ENCODE peak calls at places on chromosomes 2 and 18, in ten cellular contexts. One of them, this sample, is unnamed.

GRCh38 chr2:202299712-202300111 is 34.1 kb downstream of the NOP58 start:
- DNase-seq in Ammon's horn: no peak
- DNase-seq in epithelial cell of esophagus: no peak
- DNase-seq in endothelial cell: no peak
- DNase-seq in H9: no peak
- DNase-seq in hippocampal formation: no peak
- DNase-seq in stimulated activated effector memory CD8-positive, alpha-beta T cell treated with anti-CD3 and anti-CD28 coated beads, Interleukin-12 subunit alpha, Interleukin-12 subunit beta, amount 100 ng/mL, for 72 hours: no peak
- DNase-seq in activated CD4-positive, alpha-beta T cell treated with anti-CD3 and anti-CD28 coated beads, Interleukin-2, amount 10 ng/mL, durations not matched to agents 7 days and 5 days: no peak
- DNase-seq in prostate gland: no peak
- DNase-seq in HFF-Myc: no peak
- DNase-seq in this sample: no peak

GRCh38 chr18:489244-490023 is 11.1 kb downstream of the COLEC12 start:
- DNase-seq in Ammon's horn: no peak
- DNase-seq in epithelial cell of esophagus: peak; percentile 9
- DNase-seq in endothelial cell: no peak
- DNase-seq in H9: no peak
- DNase-seq in hippocampal formation: no peak
- DNase-seq in stimulated activated effector memory CD8-positive, alpha-beta T cell treated with anti-CD3 and anti-CD28 coated beads, Interleukin-12 subunit alpha, Interleukin-12 subunit beta, amount 100 ng/mL, for 72 hours: no peak
- DNase-seq in activated CD4-positive, alpha-beta T cell treated with anti-CD3 and anti-CD28 coated beads, Interleukin-2, amount 10 ng/mL, durations not matched to agents 7 days and 5 days: no peak
- DNase-seq in prostate gland: no peak
- DNase-seq in HFF-Myc: no peak
- DNase-seq in this sample: no peak

GRCh38 chr2:53600835-53601234 is 166.8 kb upstream of the CHAC2 start:
- DNase-seq in Ammon's horn: peak; percentile 50
- DNase-seq in epithelial cell of esophagus: peak; percentile 37
- DNase-seq in endothelial cell: no peak
- DNase-seq in H9: no peak
- DNase-seq in hippocampal formation: no peak
- DNase-seq in stimulated activated effector memory CD8-positive, alpha-beta T cell treated with anti-CD3 and anti-CD28 coated beads, Interleukin-12 subunit alpha, Interleukin-12 subunit beta, amount 100 ng/mL, for 72 hours: no peak
- DNase-seq in activated CD4-positive, alpha-beta T cell treated with anti-CD3 and anti-CD28 coated beads, Interleukin-2, amount 10 ng/mL, durations not matched to agents 7 days and 5 days: no peak
- DNase-seq in prostate gland: no peak
- DNase-seq in HFF-Myc: no peak
- DNase-seq in this sample: no peak

GRCh38 chr18:48844271-48844670 is 106.5 kb downstream of the SMAD7 start:
- DNase-seq in Ammon's horn: no peak
- DNase-seq in epithelial cell of esophagus: no peak
- DNase-seq in endothelial cell: no peak
- DNase-seq in H9: no peak
- DNase-seq in hippocampal formation: no peak
- DNase-seq in stimulated activated effector memory CD8-positive, alpha-beta T cell treated with anti-CD3 and anti-CD28 coated beads, Interleukin-12 subunit alpha, Interleukin-12 subunit beta, amount 100 ng/mL, for 72 hours: no peak
- DNase-seq in activated CD4-positive, alpha-beta T cell treated with anti-CD3 and anti-CD28 coated beads, Interleukin-2, amount 10 ng/mL, durations not matched to agents 7 days and 5 days: no peak
- DNase-seq in prostate gland: no peak
- DNase-seq in HFF-Myc: no peak
- DNase-seq in this sample: no peak

GRCh38 chr18:40902436-40902835 is 1052.6 kb upstream of the PIK3C3 start:
- DNase-seq in Ammon's horn: no peak
- DNase-seq in epithelial cell of esophagus: peak; percentile 25
- DNase-seq in endothelial cell: no peak
- DNase-seq in H9: no peak
- DNase-seq in hippocampal formation: no peak
- DNase-seq in stimulated activated effector memory CD8-positive, alpha-beta T cell treated with anti-CD3 and anti-CD28 coated beads, Interleukin-12 subunit alpha, Interleukin-12 subunit beta, amount 100 ng/mL, for 72 hours: no peak
- DNase-seq in activated CD4-positive, alpha-beta T cell treated with anti-CD3 and anti-CD28 coated beads, Interleukin-2, amount 10 ng/mL, durations not matched to agents 7 days and 5 days: no peak
- DNase-seq in prostate gland: no peak
- DNase-seq in HFF-Myc: no peak
- DNase-seq in this sample: no peak

GRCh38 chr18:56168049-56168781 is 470.2 kb downstream of the TXNL1 start:
- DNase-seq in Ammon's horn: no peak
- DNase-seq in epithelial cell of esophagus: peak; percentile 79
- DNase-seq in endothelial cell: no peak
- DNase-seq in H9: no peak
- DNase-seq in hippocampal formation: no peak
- DNase-seq in stimulated activated effector memory CD8-positive, alpha-beta T cell treated with anti-CD3 and anti-CD28 coated beads, Interleukin-12 subunit alpha, Interleukin-12 subunit beta, amount 100 ng/mL, for 72 hours: no peak
- DNase-seq in activated CD4-positive, alpha-beta T cell treated with anti-CD3 and anti-CD28 coated beads, Interleukin-2, amount 10 ng/mL, durations not matched to agents 7 days and 5 days: no peak
- DNase-seq in prostate gland: peak; percentile 9
- DNase-seq in HFF-Myc: peak; percentile 17
- DNase-seq in this sample: no peak

GRCh38 chr2:240957656-240958365 is 40.6 kb upstream of the SNED1 start:
- DNase-seq in Ammon's horn: no peak
- DNase-seq in epithelial cell of esophagus: no peak
- DNase-seq in endothelial cell: no peak
- DNase-seq in H9: peak; percentile 32
- DNase-seq in hippocampal formation: no peak
- DNase-seq in stimulated activated effector memory CD8-positive, alpha-beta T cell treated with anti-CD3 and anti-CD28 coated beads, Interleukin-12 subunit alpha, Interleukin-12 subunit beta, amount 100 ng/mL, for 72 hours: no peak
- DNase-seq in activated CD4-positive, alpha-beta T cell treated with anti-CD3 and anti-CD28 coated beads, Interleukin-2, amount 10 ng/mL, durations not matched to agents 7 days and 5 days: no peak
- DNase-seq in prostate gland: no peak
- DNase-seq in HFF-Myc: no peak
- DNase-seq in this sample: no peak

GRCh38 chr2:239774933-239775622 is 250.1 kb downstream of the NDUFA10 start:
- DNase-seq in Ammon's horn: no peak
- DNase-seq in epithelial cell of esophagus: no peak
- DNase-seq in endothelial cell: no peak
- DNase-seq in H9: no peak
- DNase-seq in hippocampal formation: no peak
- DNase-seq in stimulated activated effector memory CD8-positive, alpha-beta T cell treated with anti-CD3 and anti-CD28 coated beads, Interleukin-12 subunit alpha, Interleukin-12 subunit beta, amount 100 ng/mL, for 72 hours: no peak
- DNase-seq in activated CD4-positive, alpha-beta T cell treated with anti-CD3 and anti-CD28 coated beads, Interleukin-2, amount 10 ng/mL, durations not matched to agents 7 days and 5 days: no peak
- DNase-seq in prostate gland: no peak
- DNase-seq in HFF-Myc: no peak
- DNase-seq in this sample: no peak

GRCh38 chr18:2935438-2936192 is 77.3 kb downstream of the LPIN2 start:
- DNase-seq in Ammon's horn: no peak
- DNase-seq in epithelial cell of esophagus: no peak
- DNase-seq in endothelial cell: no peak
- DNase-seq in H9: no peak
- DNase-seq in hippocampal formation: no peak
- DNase-seq in stimulated activated effector memory CD8-positive, alpha-beta T cell treated with anti-CD3 and anti-CD28 coated beads, Interleukin-12 subunit alpha, Interleukin-12 subunit beta, amount 100 ng/mL, for 72 hours: peak; percentile 38
- DNase-seq in activated CD4-positive, alpha-beta T cell treated with anti-CD3 and anti-CD28 coated beads, Interleukin-2, amount 10 ng/mL, durations not matched to agents 7 days and 5 days: no peak
- DNase-seq in prostate gland: no peak
- DNase-seq in HFF-Myc: no peak
- DNase-seq in this sample: no peak

GRCh38 chr18:4544131-4544530 is 89.0 kb upstream of the DLGAP1 start:
- DNase-seq in Ammon's horn: no peak
- DNase-seq in epithelial cell of esophagus: no peak
- DNase-seq in endothelial cell: no peak
- DNase-seq in H9: no peak
- DNase-seq in hippocampal formation: no peak
- DNase-seq in stimulated activated effector memory CD8-positive, alpha-beta T cell treated with anti-CD3 and anti-CD28 coated beads, Interleukin-12 subunit alpha, Interleukin-12 subunit beta, amount 100 ng/mL, for 72 hours: no peak
- DNase-seq in activated CD4-positive, alpha-beta T cell treated with anti-CD3 and anti-CD28 coated beads, Interleukin-2, amount 10 ng/mL, durations not matched to agents 7 days and 5 days: no peak
- DNase-seq in prostate gland: no peak
- DNase-seq in HFF-Myc: no peak
- DNase-seq in this sample: no peak

GRCh38 chr2:149924549-149925213 is 337.1 kb upstream of the MMADHC start:
- DNase-seq in Ammon's horn: no peak
- DNase-seq in epithelial cell of esophagus: peak; percentile 56
- DNase-seq in endothelial cell: no peak
- DNase-seq in H9: no peak
- DNase-seq in hippocampal formation: no peak
- DNase-seq in stimulated activated effector memory CD8-positive, alpha-beta T cell treated with anti-CD3 and anti-CD28 coated beads, Interleukin-12 subunit alpha, Interleukin-12 subunit beta, amount 100 ng/mL, for 72 hours: no peak
- DNase-seq in activated CD4-positive, alpha-beta T cell treated with anti-CD3 and anti-CD28 coated beads, Interleukin-2, amount 10 ng/mL, durations not matched to agents 7 days and 5 days: no peak
- DNase-seq in prostate gland: no peak
- DNase-seq in HFF-Myc: no peak
- DNase-seq in this sample: no peak

GRCh38 chr2:28490558-28490957 is 5.3 kb upstream of the PLB1 start:
- DNase-seq in Ammon's horn: no peak
- DNase-seq in epithelial cell of esophagus: no peak
- DNase-seq in endothelial cell: no peak
- DNase-seq in H9: no peak
- DNase-seq in hippocampal formation: no peak
- DNase-seq in stimulated activated effector memory CD8-positive, alpha-beta T cell treated with anti-CD3 and anti-CD28 coated beads, Interleukin-12 subunit alpha, Interleukin-12 subunit beta, amount 100 ng/mL, for 72 hours: no peak
- DNase-seq in activated CD4-positive, alpha-beta T cell treated with anti-CD3 and anti-CD28 coated beads, Interleukin-2, amount 10 ng/mL, durations not matched to agents 7 days and 5 days: no peak
- DNase-seq in prostate gland: no peak
- DNase-seq in HFF-Myc: no peak
- DNase-seq in this sample: no peak

GRCh38 chr2:219249203-219249980 is 3.7 kb upstream of the TUBA4B start:
- DNase-seq in Ammon's horn: peak; percentile 75
- DNase-seq in epithelial cell of esophagus: peak; percentile 99
- DNase-seq in endothelial cell: peak; percentile 11
- DNase-seq in H9: no peak
- DNase-seq in hippocampal formation: peak; percentile 53
- DNase-seq in stimulated activated effector memory CD8-positive, alpha-beta T cell treated with anti-CD3 and anti-CD28 coated beads, Interleukin-12 subunit alpha, Interleukin-12 subunit beta, amount 100 ng/mL, for 72 hours: no peak
- DNase-seq in activated CD4-positive, alpha-beta T cell treated with anti-CD3 and anti-CD28 coated beads, Interleukin-2, amount 10 ng/mL, durations not matched to agents 7 days and 5 days: peak; percentile 56
- DNase-seq in prostate gland: peak; percentile 95
- DNase-seq in HFF-Myc: peak; percentile 30
- DNase-seq in this sample: peak; percentile 36

GRCh38 chr2:72745679-72746368 is 80.0 kb downstream of the EXOC6B start:
- DNase-seq in Ammon's horn: peak; percentile 75
- DNase-seq in epithelial cell of esophagus: peak; percentile 71
- DNase-seq in endothelial cell: peak; percentile 20
- DNase-seq in H9: no peak
- DNase-seq in hippocampal formation: no peak
- DNase-seq in stimulated activated effector memory CD8-positive, alpha-beta T cell treated with anti-CD3 and anti-CD28 coated beads, Interleukin-12 subunit alpha, Interleukin-12 subunit beta, amount 100 ng/mL, for 72 hours: no peak
- DNase-seq in activated CD4-positive, alpha-beta T cell treated with anti-CD3 and anti-CD28 coated beads, Interleukin-2, amount 10 ng/mL, durations not matched to agents 7 days and 5 days: peak; percentile 16
- DNase-seq in prostate gland: peak; percentile 26
- DNase-seq in HFF-Myc: peak; percentile 33
- DNase-seq in this sample: no peak

GRCh38 chr18:23227729-23228075 is 92.4 kb downstream of the CABLES1 start:
- DNase-seq in Ammon's horn: no peak
- DNase-seq in epithelial cell of esophagus: no peak
- DNase-seq in endothelial cell: no peak
- DNase-seq in H9: no peak
- DNase-seq in hippocampal formation: no peak
- DNase-seq in stimulated activated effector memory CD8-positive, alpha-beta T cell treated with anti-CD3 and anti-CD28 coated beads, Interleukin-12 subunit alpha, Interleukin-12 subunit beta, amount 100 ng/mL, for 72 hours: no peak
- DNase-seq in activated CD4-positive, alpha-beta T cell treated with anti-CD3 and anti-CD28 coated beads, Interleukin-2, amount 10 ng/mL, durations not matched to agents 7 days and 5 days: no peak
- DNase-seq in prostate gland: no peak
- DNase-seq in HFF-Myc: no peak
- DNase-seq in this sample: no peak